ENCODE peak calls at places on chromosomes 6 and 20, in nine cellular contexts. One of them, this sample, is unnamed.
A peak's percentile ranks its signal among the peaks of the same experiment; 100 is the strongest.

GRCh38 chr20:59455392-59456341 is 148.7 kb upstream of the PHACTR3 start:
- DNase-seq in C1 segment of cervical spinal cord: peak; percentile 26
- DNase-seq in astrocyte of the spinal cord: no peak
- DNase-seq in M059J: peak; percentile 12
- DNase-seq in H7: peak; percentile 80
- DNase-seq in WTC11: no peak
- DNase-seq in HT1080: no peak
- DNase-seq in NCI-H1105: peak; percentile 63
- DNase-seq in AG10803: peak; percentile 22
- DNase-seq in this sample: peak; percentile 32

GRCh38 chr20:35497780-35498189 is 31.7 kb downstream of the C20orf173 start:
- DNase-seq in C1 segment of cervical spinal cord: peak; percentile 10
- DNase-seq in astrocyte of the spinal cord: no peak
- DNase-seq in M059J: no peak
- DNase-seq in H7: no peak
- DNase-seq in WTC11: no peak
- DNase-seq in HT1080: no peak
- DNase-seq in NCI-H1105: no peak
- DNase-seq in AG10803: no peak
- DNase-seq in this sample: no peak

GRCh38 chr6:53984163-53984562 is 127.1 kb upstream of the MLIP start:
- DNase-seq in C1 segment of cervical spinal cord: no peak
- DNase-seq in astrocyte of the spinal cord: peak; percentile 91
- DNase-seq in M059J: peak; percentile 100
- DNase-seq in H7: no peak
- DNase-seq in WTC11: no peak
- DNase-seq in HT1080: peak; percentile 98
- DNase-seq in NCI-H1105: no peak
- DNase-seq in AG10803: peak; percentile 80
- DNase-seq in this sample: no peak

GRCh38 chr6:5995705-5996686 is 10.7 kb downstream of the NRN1 start:
- DNase-seq in C1 segment of cervical spinal cord: no peak
- DNase-seq in astrocyte of the spinal cord: peak; percentile 67
- DNase-seq in M059J: peak; percentile 88
- DNase-seq in H7: peak; percentile 94
- DNase-seq in WTC11: peak; percentile 89
- DNase-seq in HT1080: no peak
- DNase-seq in NCI-H1105: no peak
- DNase-seq in AG10803: peak; percentile 87
- DNase-seq in this sample: peak; percentile 85

GRCh38 chr6:150753404-150754184 is 111.9 kb upstream of the MTHFD1L start:
- DNase-seq in C1 segment of cervical spinal cord: no peak
- DNase-seq in astrocyte of the spinal cord: no peak
- DNase-seq in M059J: no peak
- DNase-seq in H7: peak; percentile 54
- DNase-seq in WTC11: no peak
- DNase-seq in HT1080: no peak
- DNase-seq in NCI-H1105: no peak
- DNase-seq in AG10803: no peak
- DNase-seq in this sample: no peak

GRCh38 chr6:10479939-10480700 is 41.0 kb upstream of the GCNT2 start:
- DNase-seq in C1 segment of cervical spinal cord: no peak
- DNase-seq in astrocyte of the spinal cord: no peak
- DNase-seq in M059J: peak; percentile 72
- DNase-seq in H7: no peak
- DNase-seq in WTC11: no peak
- DNase-seq in HT1080: no peak
- DNase-seq in NCI-H1105: no peak
- DNase-seq in AG10803: no peak
- DNase-seq in this sample: no peak

GRCh38 chr6:161649841-161650240 is 376.0 kb upstream of the AGPAT4 start:
- DNase-seq in C1 segment of cervical spinal cord: no peak
- DNase-seq in astrocyte of the spinal cord: no peak
- DNase-seq in M059J: no peak
- DNase-seq in H7: no peak
- DNase-seq in WTC11: no peak
- DNase-seq in HT1080: no peak
- DNase-seq in NCI-H1105: no peak
- DNase-seq in AG10803: no peak
- DNase-seq in this sample: no peak

GRCh38 chr6:106527979-106528378 is 101.3 kb downstream of the RTN4IP1 start:
- DNase-seq in C1 segment of cervical spinal cord: no peak
- DNase-seq in astrocyte of the spinal cord: peak; percentile 96
- DNase-seq in M059J: peak; percentile 94
- DNase-seq in H7: no peak
- DNase-seq in WTC11: no peak
- DNase-seq in HT1080: peak; percentile 92
- DNase-seq in NCI-H1105: no peak
- DNase-seq in AG10803: peak; percentile 99
- DNase-seq in this sample: no peak

GRCh38 chr20:4684837-4685413 is 36.8 kb upstream of the PRND start:
- DNase-seq in C1 segment of cervical spinal cord: no peak
- DNase-seq in astrocyte of the spinal cord: peak; percentile 49
- DNase-seq in M059J: peak; percentile 91
- DNase-seq in H7: no peak
- DNase-seq in WTC11: no peak
- DNase-seq in HT1080: no peak
- DNase-seq in NCI-H1105: no peak
- DNase-seq in AG10803: no peak
- DNase-seq in this sample: no peak

GRCh38 chr20:8223096-8223870 is 91.2 kb downstream of the PLCB1 start:
- DNase-seq in C1 segment of cervical spinal cord: no peak
- DNase-seq in astrocyte of the spinal cord: peak; percentile 91
- DNase-seq in M059J: no peak
- DNase-seq in H7: no peak
- DNase-seq in WTC11: no peak
- DNase-seq in HT1080: peak; percentile 57
- DNase-seq in NCI-H1105: no peak
- DNase-seq in AG10803: peak; percentile 94
- DNase-seq in this sample: no peak

GRCh38 chr6:128630213-128630612 is 109.8 kb upstream of the PTPRK start:
- DNase-seq in C1 segment of cervical spinal cord: no peak
- DNase-seq in astrocyte of the spinal cord: no peak
- DNase-seq in M059J: peak; percentile 66
- DNase-seq in H7: no peak
- DNase-seq in WTC11: no peak
- DNase-seq in HT1080: no peak
- DNase-seq in NCI-H1105: no peak
- DNase-seq in AG10803: no peak
- DNase-seq in this sample: no peak

GRCh38 chr6:168052291-168052891 is 26.6 kb downstream of the FRMD1 start:
- DNase-seq in C1 segment of cervical spinal cord: no peak
- DNase-seq in astrocyte of the spinal cord: no peak
- DNase-seq in M059J: peak; percentile 16
- DNase-seq in H7: peak; percentile 61
- DNase-seq in WTC11: no peak
- DNase-seq in HT1080: no peak
- DNase-seq in NCI-H1105: no peak
- DNase-seq in AG10803: no peak
- DNase-seq in this sample: no peak

GRCh38 chr20:53329781-53330180 is 263.9 kb downstream of the ZNF217 start:
- DNase-seq in C1 segment of cervical spinal cord: no peak
- DNase-seq in astrocyte of the spinal cord: no peak
- DNase-seq in M059J: no peak
- DNase-seq in H7: no peak
- DNase-seq in WTC11: no peak
- DNase-seq in HT1080: no peak
- DNase-seq in NCI-H1105: no peak
- DNase-seq in AG10803: no peak
- DNase-seq in this sample: no peak

GRCh38 chr6:91681341-91681740 is 1094.5 kb upstream of the MAP3K7 start:
- DNase-seq in C1 segment of cervical spinal cord: no peak
- DNase-seq in astrocyte of the spinal cord: no peak
- DNase-seq in M059J: no peak
- DNase-seq in H7: no peak
- DNase-seq in WTC11: no peak
- DNase-seq in HT1080: no peak
- DNase-seq in NCI-H1105: no peak
- DNase-seq in AG10803: no peak
- DNase-seq in this sample: no peak

GRCh38 chr6:33199687-33200233 is 705 bp downstream of the RXRB start:
- DNase-seq in C1 segment of cervical spinal cord: no peak
- DNase-seq in astrocyte of the spinal cord: peak; percentile 46
- DNase-seq in M059J: peak; percentile 80
- DNase-seq in H7: peak; percentile 96
- DNase-seq in WTC11: peak; percentile 86
- DNase-seq in HT1080: peak; percentile 62
- DNase-seq in NCI-H1105: peak; percentile 70
- DNase-seq in AG10803: peak; percentile 62
- DNase-seq in this sample: no peak

GRCh38 chr20:3421985-3422384 is 14.5 kb upstream of the DNAAF9 start:
- DNase-seq in C1 segment of cervical spinal cord: no peak
- DNase-seq in astrocyte of the spinal cord: no peak
- DNase-seq in M059J: no peak
- DNase-seq in H7: no peak
- DNase-seq in WTC11: no peak
- DNase-seq in HT1080: no peak
- DNase-seq in NCI-H1105: no peak
- DNase-seq in AG10803: no peak
- DNase-seq in this sample: no peak

GRCh38 chr20:37358366-37359150 is 12.6 kb downstream of the SRC start:
- DNase-seq in C1 segment of cervical spinal cord: no peak
- DNase-seq in astrocyte of the spinal cord: no peak
- DNase-seq in M059J: no peak
- DNase-seq in H7: peak; percentile 50
- DNase-seq in WTC11: no peak
- DNase-seq in HT1080: no peak
- DNase-seq in NCI-H1105: no peak
- DNase-seq in AG10803: peak; percentile 36
- DNase-seq in this sample: no peak

GRCh38 chr6:91376686-91377085 is 789.8 kb upstream of the MAP3K7 start:
- DNase-seq in C1 segment of cervical spinal cord: no peak
- DNase-seq in astrocyte of the spinal cord: no peak
- DNase-seq in M059J: no peak
- DNase-seq in H7: peak; percentile 0
- DNase-seq in WTC11: peak; percentile 11
- DNase-seq in HT1080: peak; percentile 18
- DNase-seq in NCI-H1105: peak; percentile 89
- DNase-seq in AG10803: no peak
- DNase-seq in this sample: no peak

GRCh38 chr20:57947421-57948176 is 237.8 kb upstream of the PMEPA1 start:
- DNase-seq in C1 segment of cervical spinal cord: no peak
- DNase-seq in astrocyte of the spinal cord: peak; percentile 93
- DNase-seq in M059J: peak; percentile 36
- DNase-seq in H7: no peak
- DNase-seq in WTC11: no peak
- DNase-seq in HT1080: peak; percentile 21
- DNase-seq in NCI-H1105: no peak
- DNase-seq in AG10803: peak; percentile 93
- DNase-seq in this sample: no peak

GRCh38 chr6:68559052-68559451 is 76.0 kb upstream of the ADGRB3 start:
- DNase-seq in C1 segment of cervical spinal cord: no peak
- DNase-seq in astrocyte of the spinal cord: peak; percentile 31
- DNase-seq in M059J: peak; percentile 33
- DNase-seq in H7: no peak
- DNase-seq in WTC11: no peak
- DNase-seq in HT1080: no peak
- DNase-seq in NCI-H1105: peak; percentile 68
- DNase-seq in AG10803: no peak
- DNase-seq in this sample: no peak

GRCh38 chr6:82957171-82957894 is 108.3 kb downstream of the UBE3D start:
- DNase-seq in C1 segment of cervical spinal cord: no peak
- DNase-seq in astrocyte of the spinal cord: no peak
- DNase-seq in M059J: peak; percentile 66
- DNase-seq in H7: no peak
- DNase-seq in WTC11: no peak
- DNase-seq in HT1080: no peak
- DNase-seq in NCI-H1105: no peak
- DNase-seq in AG10803: peak; percentile 74
- DNase-seq in this sample: no peak

GRCh38 chr20:63260943-63261807 is 6.9 kb upstream of the NKAIN4 start:
- DNase-seq in C1 segment of cervical spinal cord: no peak
- DNase-seq in astrocyte of the spinal cord: no peak
- DNase-seq in M059J: no peak
- DNase-seq in H7: no peak
- DNase-seq in WTC11: no peak
- DNase-seq in HT1080: no peak
- DNase-seq in NCI-H1105: no peak
- DNase-seq in AG10803: no peak
- DNase-seq in this sample: no peak

GRCh38 chr6:42367353-42368011 is 84.2 kb downstream of the TRERF1 start:
- DNase-seq in C1 segment of cervical spinal cord: no peak
- DNase-seq in astrocyte of the spinal cord: no peak
- DNase-seq in M059J: no peak
- DNase-seq in H7: no peak
- DNase-seq in WTC11: no peak
- DNase-seq in HT1080: no peak
- DNase-seq in NCI-H1105: no peak
- DNase-seq in AG10803: peak; percentile 24
- DNase-seq in this sample: no peak

GRCh38 chr6:106562001-106562400 is 67.3 kb downstream of the RTN4IP1 start:
- DNase-seq in C1 segment of cervical spinal cord: no peak
- DNase-seq in astrocyte of the spinal cord: no peak
- DNase-seq in M059J: peak; percentile 40
- DNase-seq in H7: no peak
- DNase-seq in WTC11: no peak
- DNase-seq in HT1080: no peak
- DNase-seq in NCI-H1105: no peak
- DNase-seq in AG10803: peak; percentile 27
- DNase-seq in this sample: no peak

GRCh38 chr6:14957355-14958059 is 288.4 kb upstream of the JARID2 start:
- DNase-seq in C1 segment of cervical spinal cord: no peak
- DNase-seq in astrocyte of the spinal cord: no peak
- DNase-seq in M059J: no peak
- DNase-seq in H7: no peak
- DNase-seq in WTC11: no peak
- DNase-seq in HT1080: no peak
- DNase-seq in NCI-H1105: no peak
- DNase-seq in AG10803: no peak
- DNase-seq in this sample: no peak

GRCh38 chr6:105135056-105135455 is 44.8 kb downstream of the POPDC3 start:
- DNase-seq in C1 segment of cervical spinal cord: no peak
- DNase-seq in astrocyte of the spinal cord: peak; percentile 38
- DNase-seq in M059J: peak; percentile 65
- DNase-seq in H7: peak; percentile 31
- DNase-seq in WTC11: no peak
- DNase-seq in HT1080: peak; percentile 36
- DNase-seq in NCI-H1105: no peak
- DNase-seq in AG10803: peak; percentile 50
- DNase-seq in this sample: no peak

GRCh38 chr6:84854801-84855400 is 90.5 kb upstream of the TBX18 start:
- DNase-seq in C1 segment of cervical spinal cord: no peak
- DNase-seq in astrocyte of the spinal cord: no peak
- DNase-seq in M059J: no peak
- DNase-seq in H7: no peak
- DNase-seq in WTC11: no peak
- DNase-seq in HT1080: no peak
- DNase-seq in NCI-H1105: no peak
- DNase-seq in AG10803: no peak
- DNase-seq in this sample: no peak

GRCh38 chr20:43590036-43590391 is 723 bp upstream of the IFT52 start:
- DNase-seq in C1 segment of cervical spinal cord: no peak
- DNase-seq in astrocyte of the spinal cord: no peak
- DNase-seq in M059J: no peak
- DNase-seq in H7: peak; percentile 43
- DNase-seq in WTC11: peak; percentile 19
- DNase-seq in HT1080: peak; percentile 5
- DNase-seq in NCI-H1105: peak; percentile 43
- DNase-seq in AG10803: no peak
- DNase-seq in this sample: peak; percentile 18

GRCh38 chr20:47985092-47985850 is 200.0 kb upstream of the SULF2 start:
- DNase-seq in C1 segment of cervical spinal cord: no peak
- DNase-seq in astrocyte of the spinal cord: peak; percentile 7
- DNase-seq in M059J: peak; percentile 95
- DNase-seq in H7: peak; percentile 74
- DNase-seq in WTC11: peak; percentile 34
- DNase-seq in HT1080: peak; percentile 52
- DNase-seq in NCI-H1105: no peak
- DNase-seq in AG10803: peak; percentile 78
- DNase-seq in this sample: no peak

GRCh38 chr6:168885741-168886140 is 367.9 kb downstream of the THBS2 start:
- DNase-seq in C1 segment of cervical spinal cord: no peak
- DNase-seq in astrocyte of the spinal cord: no peak
- DNase-seq in M059J: no peak
- DNase-seq in H7: peak; percentile 32
- DNase-seq in WTC11: no peak
- DNase-seq in HT1080: no peak
- DNase-seq in NCI-H1105: no peak
- DNase-seq in AG10803: no peak
- DNase-seq in this sample: no peak

GRCh38 chr6:91438570-91438969 is 851.7 kb upstream of the MAP3K7 start:
- DNase-seq in C1 segment of cervical spinal cord: no peak
- DNase-seq in astrocyte of the spinal cord: no peak
- DNase-seq in M059J: no peak
- DNase-seq in H7: no peak
- DNase-seq in WTC11: no peak
- DNase-seq in HT1080: no peak
- DNase-seq in NCI-H1105: no peak
- DNase-seq in AG10803: no peak
- DNase-seq in this sample: no peak

This sample was measured in endothelial cell.